ENCODE peak calls at places on chromosome 7, in five cellular contexts. A is K562, M is A549, F is HepG2, D is H1. P is an unnamed sample.

GRCh38 chr7:133545613-133546012 is 292.7 kb downstream of the EXOC4 start:
- DNase-seq in M (no peak), F (no peak), A (no peak), D (no peak), P (peak; percentile 58)

GRCh38 chr7:112411186-112411795 is 39.0 kb upstream of the IFRD1 start:
- DNase-seq in D (no peak), F (peak; percentile 31), A (no peak), M (no peak), P (peak; percentile 62)

GRCh38 chr7:127589901-127590300 is 1.7 kb downstream of the ARF5 start:
- DNase-seq in M (no peak), F (no peak), D (no peak), A (no peak), P (no peak)

GRCh38 chr7:37912756-37913155 is 3.9 kb downstream of the SFRP4 start:
- DNase-seq in M (no peak), F (no peak), A (peak; percentile 17), D (no peak), P (no peak)

GRCh38 chr7:55536619-55537457 is 35.5 kb downstream of the VOPP1 start:
- DNase-seq in M (no peak), D (no peak), A (no peak), F (no peak), P (no peak)

GRCh38 chr7:49800031-49800430 is 26.6 kb downstream of the VWC2 start:
- DNase-seq in A (no peak), F (no peak), D (no peak), M (no peak), P (no peak)

GRCh38 chr7:82384779-82385178 is 58.8 kb downstream of the CACNA2D1 start:
- DNase-seq in F (no peak), A (no peak), M (no peak), D (no peak), P (no peak)

GRCh38 chr7:79118143-79118542 is 335.3 kb downstream of the MAGI2 start:
- DNase-seq in M (no peak), D (no peak), F (no peak), A (no peak), P (peak; percentile 37)

GRCh38 chr7:19390795-19391194 is 245.6 kb upstream of the FERD3L start:
- DNase-seq in D (no peak), A (no peak), F (no peak), M (no peak), P (no peak)

GRCh38 chr7:81934596-81935301 is 164.9 kb upstream of the HGF start:
- DNase-seq in A (no peak), D (no peak), F (no peak), M (no peak), P (no peak)

GRCh38 chr7:65749039-65749438 is 123.8 kb upstream of the VKORC1L1 start:
- DNase-seq in A (no peak), D (no peak), F (no peak), M (no peak), P (no peak)

GRCh38 chr7:155477469-155477868 is 19.5 kb downstream of the EN2 start:
- DNase-seq in F (no peak), M (no peak), A (no peak), D (no peak), P (no peak)

GRCh38 chr7:20260219-20260618 is 43.0 kb upstream of the MACC1 start:
- DNase-seq in M (no peak), F (no peak), A (no peak), D (no peak), P (peak; percentile 48)

GRCh38 chr7:112074464-112074863 is 131.7 kb downstream of the DOCK4 start:
- DNase-seq in F (no peak), M (no peak), D (no peak), A (no peak), P (no peak)

GRCh38 chr7:55326079-55326847 is 38.9 kb upstream of the LANCL2 start:
- DNase-seq in F (no peak), A (no peak), M (no peak), D (no peak), P (no peak)

GRCh38 chr7:16067695-16068094 is 353.6 kb downstream of the CRPPA start:
- DNase-seq in M (no peak), D (no peak), A (no peak), F (no peak), P (no peak)

GRCh38 chr7:98283127-98283886 is 1.8 kb downstream of the BRI3 start:
- DNase-seq in A (no peak), M (no peak), D (no peak), F (no peak), P (peak; percentile 56)

GRCh38 chr7:24685706-24686105 is 71.6 kb downstream of the GSDME start:
- DNase-seq in D (no peak), F (no peak), M (no peak), A (no peak), P (no peak)

GRCh38 chr7:159096736-159097581 is 47.7 kb downstream of the VIPR2 start:
- DNase-seq in M (no peak), A (no peak), F (no peak), D (peak; percentile 35), P (no peak)

GRCh38 chr7:155802906-155803417 is 9.3 kb downstream of the SHH start:
- DNase-seq in D (no peak), A (no peak), M (no peak), F (no peak), P (no peak)

GRCh38 chr7:140909476-140910161 is 15.1 kb downstream of the BRAF start:
- DNase-seq in F (no peak), A (no peak), M (no peak), D (no peak), P (no peak)

GRCh38 chr7:84105582-84105981 is 89.0 kb downstream of the SEMA3A start:
- DNase-seq in F (no peak), M (no peak), A (no peak), D (no peak), P (peak; percentile 61)

GRCh38 chr7:139526578-139527544 is 3.4 kb downstream of the CLEC2L start:
- DNase-seq in M (no peak), D (no peak), F (no peak), A (no peak), P (peak; percentile 98)

GRCh38 chr7:71285614-71286013 is 153.7 kb downstream of the GALNT17 start:
- DNase-seq in M (no peak), A (no peak), F (no peak), D (no peak), P (no peak)

GRCh38 chr7:87482115-87482514 is 6.6 kb upstream of the ABCB4 start:
- DNase-seq in A (no peak), F (peak; percentile 30), M (no peak), D (no peak), P (no peak)

GRCh38 chr7:158958618-158959017 is 102.3 kb downstream of the DYNC2I1 start:
- DNase-seq in A (no peak), M (no peak), D (no peak), F (no peak), P (no peak)

GRCh38 chr7:45922810-45923209 is 1.7 kb upstream of the IGFBP3 start:
- DNase-seq in M (no peak), D (no peak), F (no peak), A (no peak), P (no peak)

GRCh38 chr7:83427929-83428328 is 221.0 kb downstream of the SEMA3E start:
- DNase-seq in M (no peak), F (no peak), A (no peak), D (no peak), P (no peak)

GRCh38 chr7:115654384-115655181 is 376.0 kb downstream of the TFEC start:
- DNase-seq in M (no peak), F (no peak), A (no peak), D (no peak), P (peak; percentile 59)

GRCh38 chr7:149783386-149784250 is 10.2 kb upstream of the ZNF467 start:
- DNase-seq in A (no peak), F (no peak), D (no peak), M (no peak), P (no peak)

GRCh38 chr7:47283497-47284131 is 298.3 kb downstream of the TNS3 start:
- DNase-seq in D (no peak), A (no peak), F (peak; percentile 84), M (peak; percentile 63), P (no peak)

GRCh38 chr7:152435384-152436278 is at the start of gene KMT2C:
- DNase-seq in M (no peak), D (peak; percentile 65), F (no peak), A (peak; percentile 87), P (peak; percentile 43)
- TF ChIP-seq POLR2A in M (peak; percentile 40), D (no peak), F (no peak), A (peak; percentile 80), P (peak; percentile 42)

GRCh38 chr7:1853619-1854520 is 183.8 kb downstream of the ELFN1 start:
- DNase-seq in F (no peak), M (no peak), D (peak; percentile 42), A (peak; percentile 84), P (no peak)
- TF ChIP-seq MAFK in F (no peak), M (no peak), D (no peak), A (no peak), P (no peak)

DNA sequence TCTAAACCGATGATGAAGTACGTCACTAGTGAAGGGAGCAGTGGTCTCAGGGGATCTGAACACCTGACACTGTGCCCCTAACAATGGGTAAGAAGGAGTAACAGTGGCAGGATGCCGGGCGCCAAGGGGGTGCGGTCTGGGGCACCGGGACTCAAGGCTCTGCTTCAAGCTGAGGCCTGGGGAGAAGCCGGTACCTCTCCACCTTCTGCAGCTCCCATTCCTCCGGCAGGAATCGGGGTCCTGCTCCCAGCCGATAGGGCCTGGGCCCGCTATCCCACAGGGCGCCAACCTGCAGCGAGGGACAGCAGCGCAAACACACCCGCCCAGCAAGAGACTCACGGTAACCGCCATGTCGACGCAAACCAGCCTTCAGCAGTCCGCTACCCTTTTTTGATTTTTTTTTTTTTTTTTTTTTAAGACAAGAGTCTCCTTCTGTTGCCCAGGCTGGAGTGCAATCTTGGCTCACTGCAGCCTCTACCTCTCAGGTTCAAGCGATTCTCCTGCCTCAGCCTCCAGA is 8.8 kb upstream of the CHST12 start:
- DNase-seq in D (no peak), M (no peak), F (no peak), A (no peak), P (no peak)
- TF ChIP-seq POLR2A in D (no peak), M (no peak), F (no peak), A (no peak), P (no peak)

GRCh38 chr7:2180081-2180480 is 52.7 kb downstream of the MAD1L1 start:
- DNase-seq in M (no peak), D (no peak), F (no peak), A (no peak), P (no peak)
- TF ChIP-seq MAFK in M (no peak), D (no peak), F (no peak), A (no peak), P (no peak)

DNA sequence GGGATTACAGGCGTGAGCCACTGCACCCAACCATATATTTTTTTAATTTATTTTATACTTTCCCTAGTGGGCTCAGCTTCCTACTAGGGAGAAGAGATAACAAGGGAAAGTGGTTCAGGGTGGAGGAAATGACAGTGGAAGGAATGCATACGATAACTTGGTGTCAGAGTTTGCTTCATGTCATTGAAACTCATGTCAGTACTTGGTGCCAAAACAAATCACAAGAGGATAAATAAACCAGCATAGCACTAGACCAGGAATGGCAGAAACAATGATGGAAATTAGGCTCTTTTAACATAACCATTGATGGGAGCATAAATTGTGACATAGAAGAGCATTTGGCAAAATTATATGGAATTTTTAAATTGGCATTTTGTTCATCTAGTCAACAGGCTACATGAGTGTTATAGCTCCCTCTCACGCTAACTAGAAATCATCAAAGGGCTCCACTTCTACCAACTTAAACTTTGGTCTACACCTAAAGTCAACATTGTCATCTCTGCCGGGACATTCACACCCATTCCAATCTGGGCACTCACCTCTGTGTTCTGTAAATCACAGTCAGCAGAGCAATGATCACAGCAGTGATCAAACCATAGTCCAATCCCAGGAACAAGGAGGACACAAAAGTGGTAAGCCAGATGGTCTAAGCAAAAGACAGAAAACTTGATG is 41.2 kb downstream of the PSMC2 start:
- DNase-seq in F (peak; percentile 93), M (no peak), A (no peak), D (no peak), P (no peak)
- TF ChIP-seq POLR2A in F (no peak), M (no peak), A (no peak), D (no peak), P (no peak)

P was measured in IMR-90.